ENCODE peak calls at places on chromosomes 13 and 19, in six cellular contexts. N is kidney tubule cell; V is GOT3; D is stimulated activated CD4-positive, alpha-beta T cell treated with anti-CD3 and anti-CD28 coated beads, Interleukin-1b, Interleukin-23, amount 100 ng/mL, for 4 hours; G is stimulated activated naive CD8-positive, alpha-beta T cell treated with anti-CD3 and anti-CD28 coated beads, Interleukin-15, Interleukin-2, amounts not matched to agents 100 U/mL and 50 U/mL, for 24 hours; A is NCI-H446. E is an unnamed sample.

GRCh38 chr19:48400018-48400742 is 6.7 kb downstream of the GRIN2D start:
- DNase-seq in V (peak; percentile 38), A (no peak), G (peak; percentile 42), N (no peak), D (no peak), E (no peak)

GRCh38 chr13:49693191-49693733 is 2.0 kb upstream of the EBPL start:
- DNase-seq in V (no peak), D (no peak), N (no peak), G (no peak), A (no peak), E (no peak)

GRCh38 chr13:112907286-112907685 is 61.7 kb upstream of the MCF2L start:
- DNase-seq in G (no peak), A (no peak), N (no peak), V (no peak), D (no peak), E (no peak)

GRCh38 chr19:50870417-50871089 is 2.7 kb upstream of the KLK2 start:
- DNase-seq in V (no peak), N (no peak), D (no peak), G (peak; percentile 29), A (peak; percentile 74), E (no peak)

GRCh38 chr13:30047154-30047874 is 196.9 kb upstream of the UBL3 start:
- DNase-seq in G (no peak), N (no peak), V (no peak), A (no peak), D (no peak), E (no peak)

GRCh38 chr19:40342644-40343311 is 5.4 kb downstream of the C19orf47 start:
- DNase-seq in A (no peak), G (no peak), D (no peak), N (no peak), V (no peak), E (no peak)

GRCh38 chr13:23622991-23623390 is 52.8 kb downstream of the TNFRSF19 start:
- DNase-seq in D (no peak), V (no peak), A (no peak), N (no peak), G (no peak), E (no peak)

GRCh38 chr19:49057636-49058234 is at the start of gene CGB7:
- DNase-seq in D (no peak), A (no peak), G (peak; percentile 56), N (peak; percentile 64), V (no peak), E (no peak)

GRCh38 chr13:113981201-113981605 is 7.3 kb upstream of the C13orf46 start:
- DNase-seq in G (no peak), N (peak; percentile 90), A (peak; percentile 41), V (no peak), D (no peak), E (peak; percentile 73)

GRCh38 chr13:50691176-50691681 is 152.3 kb downstream of the DLEU7 start:
- DNase-seq in N (no peak), V (no peak), G (no peak), A (no peak), D (no peak), E (no peak)

GRCh38 chr13:71864094-71864980 is 2.7 kb downstream of the DACH1 start:
- DNase-seq in D (no peak), A (peak; percentile 32), V (no peak), N (no peak), G (peak; percentile 16), E (peak; percentile 58)

GRCh38 chr13:113001251-113002140 is 32.5 kb downstream of the MCF2L start:
- DNase-seq in N (peak; percentile 62), A (no peak), G (no peak), D (no peak), V (no peak), E (peak; percentile 87)

GRCh38 chr13:33624740-33625139 is 193.2 kb upstream of the RFC3 start:
- DNase-seq in V (no peak), N (no peak), G (no peak), A (no peak), D (no peak), E (no peak)

GRCh38 chr13:26074706-26075105 is 22.9 kb upstream of the SHISA2 start:
- DNase-seq in N (peak; percentile 92), V (no peak), G (no peak), A (no peak), D (no peak), E (no peak)

GRCh38 chr19:38173324-38174041 is 50.5 kb downstream of the DPF1 start:
- DNase-seq in D (no peak), G (no peak), V (peak; percentile 39), A (peak; percentile 99), N (peak; percentile 49), E (peak; percentile 90)

GRCh38 chr13:40537146-40537895 is 129.1 kb downstream of the FOXO1 start:
- DNase-seq in A (peak; percentile 24), G (no peak), D (no peak), N (no peak), V (no peak), E (no peak)

GRCh38 chr13:79782541-79783216 is 301.7 kb downstream of the NDFIP2 start:
- DNase-seq in G (no peak), D (no peak), N (peak; percentile 88), A (no peak), V (no peak), E (no peak)

GRCh38 chr13:32256243-32256642 is 58.9 kb downstream of the ZAR1L start:
- DNase-seq in D (no peak), V (no peak), N (no peak), A (no peak), G (no peak), E (no peak)

GRCh38 chr13:95296326-95296939 is 4.8 kb downstream of the ABCC4 start:
- DNase-seq in V (no peak), N (peak; percentile 62), G (peak; percentile 36), A (no peak), D (no peak), E (no peak)